ENCODE peak calls at places on chromosomes 11 and 22, in six cellular contexts. L, B, I, O, G and A are unnamed samples.

GRCh38 chr11:134037093-134037908 is 31.6 kb upstream of the JAM3 start:
- DNase-seq in L (peak), B (peak), I (peak), O (peak), G (no peak), A (no peak)

GRCh38 chr11:38791346-38791961 is 2193.4 kb upstream of the RAG2 start:
- DNase-seq in L (no peak), B (peak), I (peak), O (no peak), G (peak), A (peak)

GRCh38 chr11:61042537-61042936 is 59.8 kb upstream of the CD5 start:
- DNase-seq in L (no peak), B (no peak), I (no peak), O (no peak), G (no peak), A (no peak)

GRCh38 chr11:28350216-28350615 is 242.0 kb downstream of the METTL15 start:
- DNase-seq in L (no peak), B (no peak), I (no peak), O (no peak), G (no peak), A (no peak)

GRCh38 chr11:109241988-109242387 is 180.0 kb upstream of the C11orf87 start:
- DNase-seq in L (no peak), B (no peak), I (no peak), O (no peak), G (no peak), A (no peak)

GRCh38 chr11:13772223-13773046 is 104.0 kb downstream of the FAR1 start:
- DNase-seq in L (peak), B (peak), I (peak), O (peak), G (peak), A (peak)

GRCh38 chr11:14144905-14145304 is 182.4 kb downstream of the SPON1 start:
- DNase-seq in L (no peak), B (no peak), I (no peak), O (no peak), G (no peak), A (no peak)

GRCh38 chr11:122441702-122442092 is 213.8 kb upstream of the UBASH3B start:
- DNase-seq in L (no peak), B (no peak), I (no peak), O (no peak), G (no peak), A (no peak)

GRCh38 chr22:38026130-38027111 is 30.8 kb upstream of the PICK1 start:
- DNase-seq in L (no peak), B (no peak), I (peak), O (no peak), G (no peak), A (no peak)

GRCh38 chr11:108975641-108976071 is 310.8 kb downstream of the DDX10 start:
- DNase-seq in L (no peak), B (no peak), I (no peak), O (no peak), G (no peak), A (no peak)

GRCh38 chr22:20224917-20225692 is 43.0 kb downstream of the RTN4R start:
- DNase-seq in L (no peak), B (no peak), I (no peak), O (no peak), G (no peak), A (no peak)

GRCh38 chr22:46703166-46703995 is 34.7 kb downstream of the CERK start:
- DNase-seq in L (no peak), B (no peak), I (no peak), O (no peak), G (no peak), A (no peak)

GRCh38 chr11:111360150-111361043 is 18.7 kb downstream of the POU2AF1 start:
- DNase-seq in L (no peak), B (no peak), I (no peak), O (no peak), G (peak), A (no peak)

GRCh38 chr11:130369141-130369691 is 54.5 kb upstream of the ZBTB44 start:
- DNase-seq in L (no peak), B (no peak), I (no peak), O (no peak), G (no peak), A (no peak)

GRCh38 chr11:63931045-63931444 is 7.8 kb upstream of the NAA40 start:
- DNase-seq in L (no peak), B (no peak), I (no peak), O (no peak), G (no peak), A (no peak)

GRCh38 chr11:36376888-36377758 is 81.0 kb downstream of the PRR5L start:
- DNase-seq in L (no peak), B (no peak), I (peak), O (peak), G (no peak), A (peak)

GRCh38 chr11:111459506-111460270 is 52.5 kb downstream of the BTG4 start:
- DNase-seq in L (no peak), B (no peak), I (peak), O (no peak), G (peak), A (no peak)

GRCh38 chr11:110251837-110252236 is 44.6 kb downstream of the RDX start:
- DNase-seq in L (no peak), B (peak), I (no peak), O (no peak), G (no peak), A (peak)

DNA sequence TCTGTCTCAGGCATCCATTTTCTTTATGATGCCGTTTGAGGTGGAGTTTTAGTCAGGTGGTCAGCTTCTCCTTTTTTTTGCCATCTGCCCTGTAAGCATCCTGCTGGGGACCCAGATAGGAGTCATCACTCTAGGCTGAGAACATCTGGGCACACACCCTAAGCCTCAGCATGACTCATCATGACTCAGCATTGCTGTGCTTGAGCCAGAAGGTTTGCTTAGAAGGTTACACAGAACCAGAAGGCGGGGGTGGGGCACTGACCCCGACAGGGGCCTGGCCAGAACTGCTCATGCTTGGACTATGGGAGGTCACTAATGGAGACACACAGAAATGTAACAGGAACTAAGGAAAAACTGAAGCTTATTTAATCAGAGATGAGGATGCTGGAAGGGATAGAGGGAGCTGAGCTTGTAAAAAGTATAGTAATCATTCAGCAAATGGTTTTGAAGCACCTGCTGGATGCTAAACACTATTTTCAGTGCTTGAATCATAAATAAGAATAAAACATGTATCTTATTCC is 10.9 kb upstream of the HBE1 start:
- DNase-seq in L (peak), B (peak), I (no peak), O (no peak), G (peak), A (peak)
- TF ChIP-seq CHD2 in L (no peak), B (no peak), I (no peak), O (no peak), G (no peak), A (no peak)

GRCh38 chr11:77512092-77512491 is 38.2 kb upstream of the PAK1 start:
- DNase-seq in L (no peak), B (no peak), I (no peak), O (peak), G (no peak), A (no peak)
- TF ChIP-seq CHD2 in L (no peak), B (no peak), I (no peak), O (no peak), G (no peak), A (no peak)

DNA sequence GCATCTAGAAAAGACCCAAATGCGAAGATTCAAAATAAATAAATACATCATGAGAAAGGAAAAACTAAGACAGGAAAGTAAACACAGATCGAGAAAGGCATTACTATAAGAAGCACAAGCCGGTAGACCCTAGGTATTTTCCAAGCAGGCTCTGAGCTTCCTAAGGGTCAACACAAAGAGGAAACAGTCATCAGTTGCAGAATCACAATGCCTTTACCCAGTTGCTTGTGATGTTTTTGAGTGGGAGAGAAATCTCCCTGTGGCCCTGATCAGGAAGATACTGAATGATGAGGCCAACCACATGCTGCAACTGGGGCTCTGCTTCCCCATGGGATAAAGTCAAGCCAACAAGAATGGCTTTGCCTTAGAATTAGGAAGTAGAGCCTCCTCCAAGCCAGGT is 132.5 kb downstream of the MICAL2 start:
- DNase-seq in L (no peak), B (no peak), I (no peak), O (no peak), G (no peak), A (no peak)
- TF ChIP-seq CHD2 in L (no peak), B (no peak), I (no peak), O (no peak), G (no peak), A (no peak)

DNA sequence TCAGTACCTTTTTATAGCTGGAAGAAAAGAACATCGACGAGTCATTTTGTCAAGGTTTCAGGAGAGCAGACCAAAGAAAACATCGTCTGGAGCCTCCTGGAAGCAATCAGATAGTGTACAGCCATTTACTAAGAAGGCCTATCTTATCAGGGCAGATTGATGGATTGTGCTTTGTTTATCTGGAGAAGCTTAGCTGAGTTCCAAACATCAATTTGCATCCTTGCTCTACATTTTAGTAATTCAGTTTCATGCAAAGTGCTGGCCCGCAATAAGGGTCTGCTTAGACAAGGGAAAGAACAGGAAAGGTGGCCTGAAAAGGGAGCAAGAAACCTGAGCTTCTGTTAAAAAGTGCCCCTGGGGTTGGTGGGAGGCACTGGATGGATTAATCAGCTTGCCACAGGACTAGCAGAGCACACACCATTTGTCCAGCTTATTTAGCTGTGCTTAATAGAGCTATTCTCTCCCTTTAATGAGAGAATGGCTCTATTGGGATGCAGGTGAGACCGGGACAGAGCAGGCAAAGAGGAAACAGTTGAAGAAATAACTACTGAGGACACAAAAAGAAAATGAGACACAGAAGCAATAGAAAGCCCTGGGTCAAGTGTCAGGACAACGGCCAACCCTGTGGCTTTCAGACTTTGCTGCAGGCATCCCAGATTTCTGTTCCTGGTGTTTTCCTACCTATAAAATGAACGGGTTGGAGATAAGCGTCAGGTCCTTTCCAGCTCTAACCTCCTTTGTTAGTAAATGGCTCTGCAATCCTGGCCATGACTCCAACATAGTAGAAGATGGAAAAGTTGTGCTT is 122.1 kb upstream of the TTC12 start:
- DNase-seq in L (no peak), B (no peak), I (peak), O (no peak), G (no peak), A (no peak)
- TF ChIP-seq CHD2 in L (no peak), B (no peak), I (peak), O (no peak), G (no peak), A (no peak)

GRCh38 chr11:118488480-118489109 is 38.7 kb upstream of the TTC36 start:
- DNase-seq in L (peak), B (peak), I (peak), O (peak), G (peak), A (peak)

GRCh38 chr11:118484405-118484804 is 42.9 kb upstream of the TTC36 start:
- DNase-seq in L (no peak), B (no peak), I (no peak), O (no peak), G (no peak), A (no peak)

GRCh38 chr11:118491041-118491440 is 36.2 kb upstream of the TTC36 start:
- DNase-seq in L (no peak), B (no peak), I (no peak), O (no peak), G (no peak), A (no peak)

DNA sequence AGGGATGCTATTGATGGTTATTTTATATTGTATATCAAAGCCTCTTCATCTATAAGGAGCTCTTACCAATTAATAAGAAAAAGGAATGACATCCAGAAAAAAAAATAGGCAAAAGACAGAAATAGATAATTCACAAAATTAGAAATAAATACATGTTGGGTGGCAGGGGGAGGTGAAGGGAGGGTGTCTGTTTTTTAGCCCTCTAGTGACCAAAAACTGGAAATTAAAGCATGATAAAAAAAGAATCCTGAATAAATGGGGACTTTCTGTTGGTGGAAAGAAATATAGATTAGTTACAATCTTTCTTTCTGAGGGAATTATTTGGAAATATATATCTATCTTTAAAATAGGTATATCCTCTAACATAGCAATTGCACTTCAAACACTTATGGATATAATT is 42.0 kb upstream of the TTC36 start:
- DNase-seq in L (no peak), B (no peak), I (peak), O (no peak), G (no peak), A (no peak)
- TF ChIP-seq CHD2 in L (no peak), B (no peak), I (no peak), O (no peak), G (no peak), A (no peak)

GRCh38 chr11:3130269-3131071 is 34.6 kb downstream of the OSBPL5 start:
- DNase-seq in L (no peak), B (no peak), I (no peak), O (no peak), G (no peak), A (no peak)
- TF ChIP-seq CHD2 in L (no peak), B (no peak), I (no peak), O (no peak), G (no peak), A (no peak)

GRCh38 chr11:9285850-9286587 is 20.9 kb upstream of the DENND5A start:
- DNase-seq in L (no peak), B (no peak), I (no peak), O (peak), G (no peak), A (no peak)
- TF ChIP-seq CHD2 in L (no peak), B (no peak), I (no peak), O (no peak), G (no peak), A (no peak)

GRCh38 chr11:32874144-32874543 is 18.5 kb upstream of the QSER1 start:
- DNase-seq in L (no peak), B (no peak), I (no peak), O (no peak), G (peak), A (peak)

DNA sequence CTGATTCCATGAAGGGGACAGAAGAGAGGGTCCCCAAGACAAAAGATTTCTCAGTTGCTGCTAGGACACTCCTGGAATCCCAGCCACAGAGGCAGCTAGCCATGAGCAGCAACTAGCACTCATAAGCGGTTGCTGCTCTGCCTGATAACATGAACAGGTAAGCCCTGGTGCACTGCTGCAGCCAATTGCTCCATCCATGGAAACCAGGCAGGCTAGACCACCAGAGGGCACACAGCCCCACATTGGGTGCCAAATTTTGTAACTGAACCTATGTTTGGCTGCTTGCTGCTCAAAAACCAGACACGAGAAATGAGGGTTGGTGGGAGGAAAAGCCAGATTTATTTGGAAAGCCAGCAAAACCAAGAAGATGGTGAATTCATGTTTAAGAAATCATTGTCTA is 21.9 kb upstream of the QSER1 start:
- DNase-seq in L (no peak), B (peak), I (peak), O (peak), G (no peak), A (peak)
- TF ChIP-seq CHD2 in L (no peak), B (no peak), I (no peak), O (no peak), G (no peak), A (no peak)

DNA sequence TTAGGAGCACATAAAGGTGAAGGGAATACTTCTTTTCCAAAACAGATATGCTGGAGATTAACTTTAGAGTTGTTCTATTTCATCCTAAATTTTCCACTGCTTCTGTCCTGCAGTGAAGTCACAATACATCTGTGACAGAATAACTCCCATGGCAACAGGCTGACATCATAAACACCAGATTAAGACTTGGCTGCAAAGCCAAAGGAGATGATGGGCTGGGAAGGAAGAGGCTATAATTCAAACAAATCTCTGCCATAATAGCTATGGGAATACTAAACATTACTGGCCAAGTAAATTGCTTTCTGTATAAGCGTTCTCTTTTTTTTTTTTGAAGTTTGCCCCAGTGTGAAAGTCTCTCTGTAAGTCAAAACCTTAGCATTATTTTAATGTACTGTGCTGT is 107.7 kb downstream of the CADM1 start:
- DNase-seq in L (no peak), B (no peak), I (no peak), O (no peak), G (no peak), A (no peak)
- TF ChIP-seq CHD2 in L (no peak), B (no peak), I (no peak), O (no peak), G (no peak), A (no peak)